ENCODE peak calls at places on chromosomes 5 and 9, in seven cellular contexts. I is adipocyte; U is cerebellar cortex; J is effector memory CD4-positive, alpha-beta T cell; S is skeletal muscle cell; O is activated CD8-positive, alpha-beta T cell treated with anti-CD3 and anti-CD28 coated beads for 36 hours; W is EL. E is an unnamed sample.

GRCh38 chr5:1919209-1919566 is 36.5 kb upstream of the IRX4 start:
- DNase-seq in J (no peak), W (no peak), O (no peak), I (no peak), S (no peak), U (no peak), E (no peak)

GRCh38 chr5:32390819-32391591 is 53.5 kb downstream of the ZFR start:
- DNase-seq in W (peak), J (no peak), U (no peak), S (peak), O (no peak), I (peak), E (peak)

GRCh38 chr5:164237531-164237930 is 732.1 kb downstream of the MAT2B start:
- DNase-seq in U (no peak), O (no peak), I (peak), W (no peak), J (no peak), S (no peak), E (no peak)

GRCh38 chr9:69143291-69143690 is 30.8 kb upstream of the TJP2 start:
- DNase-seq in S (no peak), W (no peak), J (no peak), I (no peak), O (no peak), U (no peak), E (no peak)

GRCh38 chr9:137280478-137281344 is 3.2 kb downstream of the TOR4A start:
- DNase-seq in U (no peak), I (no peak), S (no peak), J (no peak), O (no peak), W (no peak), E (no peak)

GRCh38 chr9:89523948-89524347 is 26.0 kb upstream of the SEMA4D start:
- DNase-seq in U (no peak), W (no peak), I (no peak), S (no peak), O (peak), J (peak), E (no peak)

GRCh38 chr5:178883815-178884430 is 11.8 kb upstream of the ZFP2 start:
- DNase-seq in U (no peak), W (no peak), J (no peak), O (no peak), I (no peak), S (no peak), E (no peak)

GRCh38 chr9:124040935-124041816 is 29.6 kb downstream of the LHX2 start:
- DNase-seq in J (peak), O (peak), S (no peak), W (peak), U (no peak), I (peak), E (no peak)

GRCh38 chr5:131316026-131316425 is 52.2 kb downstream of the CDC42SE2 start:
- DNase-seq in I (no peak), J (no peak), W (no peak), U (no peak), O (no peak), S (no peak), E (no peak)